ENCODE peak calls at places on chromosomes 6 and 20, in nine cellular contexts. W is tibial artery; I is epithelial cell of proximal tubule; R is thyroid gland; A is astrocyte of the cerebellum; J is CD8-positive, alpha-beta T cell; M is PC-9; U is fibroblast of pulmonary artery; N is foreskin fibroblast. P is an unnamed sample.

GRCh38 chr20:60203451-60203850 is 245.2 kb downstream of the CDH26 start:
- DNase-seq in W (no peak), I (no peak), R (no peak), A (no peak), J (no peak), M (no peak), U (no peak), N (no peak), P (no peak)

GRCh38 chr6:148461247-148461646 is 118.6 kb downstream of the SASH1 start:
- DNase-seq in W (no peak), I (no peak), R (no peak), A (no peak), J (no peak), M (no peak), U (no peak), N (no peak), P (no peak)

GRCh38 chr6:168177492-168177891 is 98.5 kb upstream of the FRMD1 start:
- DNase-seq in W (no peak), I (no peak), R (no peak), A (no peak), J (no peak), M (no peak), U (no peak), N (no peak), P (no peak)

GRCh38 chr6:154093231-154094044 is 54.4 kb downstream of the OPRM1 start:
- DNase-seq in W (no peak), I (no peak), R (no peak), A (no peak), J (no peak), M (no peak), U (no peak), N (no peak), P (no peak)

GRCh38 chr6:34115396-34116314 is 30.2 kb downstream of the GRM4 start:
- DNase-seq in W (no peak), I (no peak), R (no peak), A (no peak), J (no peak), M (no peak), U (peak; percentile 27), N (peak; percentile 43), P (peak; percentile 32)

GRCh38 chr6:126657556-126658129 is 317.7 kb downstream of the CENPW start:
- DNase-seq in W (no peak), I (no peak), R (no peak), A (peak; percentile 42), J (no peak), M (peak; percentile 48), U (peak; percentile 70), N (peak; percentile 73), P (peak; percentile 52)

GRCh38 chr20:11935212-11935611 is 17.5 kb downstream of the BTBD3 start:
- DNase-seq in W (no peak), I (no peak), R (no peak), A (no peak), J (no peak), M (no peak), U (no peak), N (no peak), P (no peak)

GRCh38 chr20:37201827-37202162 is 22.4 kb upstream of the MROH8 start:
- DNase-seq in W (no peak), I (no peak), R (no peak), A (no peak), J (no peak), M (no peak), U (no peak), N (no peak), P (no peak)

DNA sequence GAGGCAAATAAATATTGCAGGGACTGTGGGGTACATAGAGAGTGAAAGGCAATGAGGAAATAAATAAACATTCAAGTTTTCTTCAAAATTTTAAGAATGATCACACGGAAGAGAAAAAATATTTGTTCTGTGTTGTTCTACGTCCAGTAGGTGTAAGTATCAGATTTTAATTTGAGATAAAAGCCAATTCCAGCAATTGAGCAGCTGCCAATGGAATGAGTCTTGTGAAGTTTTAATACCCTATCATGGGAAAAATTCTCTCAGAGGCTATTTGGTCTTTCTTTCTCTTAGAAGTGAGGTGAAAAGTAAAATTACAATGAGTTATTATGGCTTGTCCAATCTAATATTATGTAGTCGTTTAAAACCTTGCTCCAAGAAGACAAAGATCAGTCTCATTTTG is 195.7 kb upstream of the CITED2 start:
- DNase-seq in W (no peak), I (no peak), R (no peak), A (no peak), J (no peak), M (no peak), U (no peak), N (peak; percentile 20), P (no peak)
- TF ChIP-seq CTCF in W (no peak), I (no peak), R (no peak), A (no peak), J (no peak), M (no peak), U (no peak), N (no peak), P (no peak)

GRCh38 chr6:85594197-85594930 is 706 bp upstream of the SNX14 start:
- DNase-seq in W (peak; percentile 45), I (no peak), R (peak; percentile 55), A (no peak), J (no peak), M (no peak), U (peak; percentile 36), N (peak; percentile 70), P (peak; percentile 53)

GRCh38 chr6:85591207-85591606 is 2.5 kb downstream of the SNX14 start:
- DNase-seq in W (no peak), I (no peak), R (no peak), A (no peak), J (no peak), M (no peak), U (no peak), N (no peak), P (no peak)

GRCh38 chr6:85592044-85592443 is 1.6 kb downstream of the SNX14 start:
- DNase-seq in W (no peak), I (no peak), R (no peak), A (no peak), J (no peak), M (no peak), U (no peak), N (no peak), P (no peak)

DNA sequence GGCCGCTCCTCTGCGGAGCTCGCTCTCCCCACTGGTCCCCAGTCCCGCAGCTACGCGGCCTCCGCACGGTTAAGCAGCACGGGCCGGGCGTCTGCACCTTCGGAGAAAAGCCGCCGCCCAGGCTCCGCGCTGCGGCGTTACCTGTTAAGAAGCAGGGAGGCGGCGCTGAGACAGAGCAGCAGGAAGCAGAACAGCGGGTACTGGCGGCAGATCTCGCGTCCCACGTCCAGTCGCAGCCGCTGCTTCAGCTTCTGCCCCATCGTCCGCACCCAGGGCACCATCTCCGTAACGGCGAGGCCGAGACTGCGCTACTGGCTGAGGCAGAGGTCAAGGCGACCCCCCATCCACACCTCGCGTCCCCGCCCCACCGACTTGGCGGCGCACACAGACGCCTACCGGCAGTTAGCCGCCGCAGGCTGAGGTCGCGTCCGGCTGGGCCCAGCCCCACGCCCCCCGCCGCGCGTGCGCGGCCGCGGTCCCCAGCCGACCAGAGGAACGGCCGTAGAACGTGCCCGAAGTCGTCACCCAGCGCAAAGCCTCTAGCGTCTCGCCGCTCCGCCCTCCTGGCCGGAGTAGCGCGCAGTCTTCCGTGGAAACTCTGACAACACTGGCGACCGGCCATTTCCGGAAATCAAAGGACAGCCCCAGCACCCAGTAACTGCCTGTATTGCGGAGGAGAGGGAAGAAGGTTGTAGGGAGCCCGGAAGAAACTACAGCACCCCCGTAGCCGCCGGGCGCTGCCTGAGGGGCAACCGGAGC is at the start of gene SNX14:
- DNase-seq in W (peak; percentile 93), I (no peak), R (peak; percentile 97), A (peak; percentile 74), J (peak; percentile 61), M (peak; percentile 85), U (peak; percentile 97), N (peak; percentile 98), P (peak; percentile 96)
- TF ChIP-seq CTCF in W (peak; percentile 19), I (no peak), R (no peak), A (no peak), J (no peak), M (no peak), U (no peak), N (no peak), P (no peak)

DNA sequence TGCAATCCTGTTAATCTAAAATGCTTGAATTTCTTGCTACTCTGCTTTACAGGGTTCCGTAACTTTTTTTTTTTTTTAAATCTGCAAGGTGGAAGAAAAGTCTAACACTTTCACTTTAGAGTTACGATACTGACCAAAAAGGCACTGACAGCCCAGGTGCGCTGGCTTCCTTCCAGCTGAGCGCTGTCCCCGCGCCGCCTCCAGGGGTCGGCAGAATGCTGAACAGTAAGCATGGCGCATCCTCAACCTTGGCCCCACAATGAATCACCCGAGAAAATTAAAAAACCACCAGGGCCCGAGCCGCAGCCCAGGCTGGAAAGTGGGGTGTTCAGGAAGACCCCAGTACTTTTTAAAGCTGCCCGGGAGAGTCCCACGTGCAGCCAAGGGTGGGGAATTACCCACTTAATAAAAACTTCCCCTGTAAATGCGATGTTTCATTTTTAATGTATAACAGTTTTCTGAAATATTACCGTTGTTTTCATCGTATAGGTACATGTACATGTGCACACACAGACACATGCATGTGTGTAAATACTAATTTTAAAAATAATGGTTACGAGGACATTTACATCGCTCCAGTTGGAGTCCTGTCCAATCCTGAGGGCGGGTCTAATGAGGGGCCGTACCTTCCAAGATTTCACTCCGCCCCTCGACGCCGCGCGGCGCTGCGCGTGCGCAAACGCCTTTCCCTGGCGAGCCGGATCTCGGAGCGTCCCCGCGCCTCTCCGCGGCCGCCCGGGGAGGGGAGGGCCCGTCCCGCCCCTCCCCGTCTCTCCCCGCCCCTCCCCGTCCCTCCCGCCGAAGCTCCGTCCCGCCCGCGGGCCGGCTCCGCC is 420 bp upstream of the GINM1 start:
- DNase-seq in W (peak; percentile 91), I (peak; percentile 36), R (peak; percentile 93), A (peak; percentile 89), J (peak; percentile 94), M (peak; percentile 80), U (peak; percentile 96), N (peak; percentile 99), P (peak; percentile 95)
- TF ChIP-seq CTCF in W (peak; percentile 43), I (peak; percentile 71), R (peak; percentile 74), A (peak; percentile 79), J (peak; percentile 78), M (peak; percentile 71), U (peak; percentile 67), N (peak; percentile 80), P (peak; percentile 61)

GRCh38 chr20:16662462-16662861 is 67.4 kb upstream of the SNRPB2 start:
- DNase-seq in W (no peak), I (no peak), R (no peak), A (no peak), J (no peak), M (no peak), U (no peak), N (no peak), P (no peak)

GRCh38 chr20:16661738-16662137 is 68.1 kb upstream of the SNRPB2 start:
- DNase-seq in W (no peak), I (no peak), R (no peak), A (no peak), J (no peak), M (no peak), U (no peak), N (no peak), P (no peak)

GRCh38 chr20:16664031-16664430 is 65.8 kb upstream of the SNRPB2 start:
- DNase-seq in W (no peak), I (no peak), R (no peak), A (no peak), J (no peak), M (no peak), U (no peak), N (no peak), P (no peak)

GRCh38 chr20:16671753-16672152 is 58.1 kb upstream of the SNRPB2 start:
- DNase-seq in W (no peak), I (no peak), R (no peak), A (no peak), J (no peak), M (no peak), U (no peak), N (no peak), P (no peak)

GRCh38 chr20:16666272-16666671 is 63.6 kb upstream of the SNRPB2 start:
- DNase-seq in W (no peak), I (no peak), R (no peak), A (no peak), J (no peak), M (no peak), U (no peak), N (no peak), P (no peak)
- TF ChIP-seq CTCF in W (no peak), I (peak; percentile 33), R (no peak), A (no peak), J (no peak), M (no peak), U (peak; percentile 6), N (no peak), P (no peak)

P was measured in MCF 10A.